ENCODE peak calls at places on chromosomes 11 and 22, in nine cellular contexts. Q is Peyer's patch, I is testis, C is ovary, E is sigmoid colon, P is breast epithelium, V is stomach, Z is endothelial cell of umbilical vein, N is heart left ventricle. U is an unnamed sample. For H3K4me1, the result is how much of the 10 kb centered on the place peaks cover.

GRCh38 chr11:27933992-27934829 is 173.7 kb downstream of the KIF18A start:
- DNase-seq in Q (no peak), E (no peak), N (no peak), I (no peak), P (no peak), C (no peak), V (no peak), Z (peak), U (no peak)

GRCh38 chr11:106496677-106497076 is 419.2 kb downstream of the AASDHPPT start:
- DNase-seq in C (no peak), P (no peak), E (no peak), I (no peak), Q (no peak), N (no peak), V (no peak), Z (no peak), U (no peak)

GRCh38 chr11:112300094-112300786 is 39.6 kb upstream of the PLET1 start:
- DNase-seq in P (no peak), I (no peak), Q (no peak), C (no peak), Z (no peak), V (no peak), N (no peak), E (no peak), U (no peak)

GRCh38 chr11:46686886-46687810 is 13.3 kb downstream of the ARHGAP1 start:
- DNase-seq in Q (no peak), I (no peak), E (no peak), N (peak), P (no peak), Z (no peak), V (no peak), C (no peak), U (no peak)

GRCh38 chr11:123438191-123438627 is 8.1 kb downstream of the GRAMD1B start:
- DNase-seq in P (no peak), N (no peak), Z (no peak), Q (no peak), V (no peak), I (no peak), E (no peak), C (no peak), U (no peak)

GRCh38 chr11:120344302-120345004 is 8.2 kb downstream of the ARHGEF12 start:
- DNase-seq in Z (no peak), Q (peak), P (no peak), V (no peak), E (no peak), C (no peak), I (no peak), N (no peak), U (no peak)

GRCh38 chr11:94217705-94218104 is 86.7 kb upstream of the IZUMO1R start:
- DNase-seq in Q (no peak), P (no peak), N (no peak), V (no peak), C (no peak), I (no peak), Z (no peak), E (no peak), U (no peak)

GRCh38 chr22:41280065-41280464 is 5.9 kb downstream of the RANGAP1 start:
- DNase-seq in N (peak), V (no peak), C (no peak), Z (no peak), Q (no peak), P (no peak), E (no peak), I (no peak), U (no peak)

GRCh38 chr11:87259731-87260130 is 222.0 kb downstream of the TMEM135 start:
- DNase-seq in N (no peak), Q (no peak), E (no peak), I (no peak), C (no peak), Z (no peak), V (no peak), P (no peak), U (no peak)

GRCh38 chr11:133719532-133720235 is 125.6 kb downstream of the SPATA19 start:
- DNase-seq in N (no peak), Q (no peak), C (no peak), E (no peak), I (no peak), V (no peak), Z (no peak), P (no peak), U (no peak)

DNA sequence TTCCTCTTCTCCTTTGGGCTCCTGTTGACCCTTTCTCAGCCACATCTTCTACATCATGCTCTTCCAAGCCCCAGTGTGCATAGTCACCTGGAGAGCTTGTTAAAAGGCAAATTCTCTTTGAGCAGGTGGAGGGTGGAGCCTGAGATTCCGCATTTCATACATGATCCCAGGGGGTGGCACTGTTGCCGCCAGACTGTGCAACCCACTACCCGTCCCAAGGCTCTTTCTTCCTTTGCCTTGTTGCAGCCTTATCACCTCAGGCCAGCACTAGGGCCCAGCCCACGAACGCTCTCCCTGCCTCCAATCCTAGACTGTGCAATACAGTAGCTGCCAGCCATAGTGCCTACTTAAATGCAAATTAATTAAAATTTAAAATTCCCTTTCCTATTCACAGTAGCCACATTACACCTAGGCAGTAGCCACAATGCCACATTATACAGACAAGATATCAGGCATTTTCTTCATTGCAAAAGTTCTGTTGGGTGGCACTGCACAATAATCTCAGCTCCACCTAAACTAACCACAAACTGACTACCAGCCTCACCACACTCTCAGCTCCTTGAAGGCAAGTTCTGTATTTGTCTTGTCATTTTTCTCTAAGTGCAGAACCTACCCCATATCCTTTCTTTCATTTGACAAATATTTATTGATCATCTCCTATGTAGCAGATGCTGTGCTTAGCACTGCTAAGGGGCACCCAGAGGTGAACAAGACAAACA is 4.6 kb upstream of the KCNJ5 start:
- DNase-seq in P (no peak), N (no peak), V (peak), C (no peak), Z (no peak), Q (no peak), I (peak), E (no peak), U (no peak)
- TF ChIP-seq CTCF in P (no peak), N (no peak), V (no peak), C (no peak), Z (peak), Q (peak), I (no peak), E (no peak), U (no peak)

GRCh38 chr11:62544521-62545436 is 1.8 kb downstream of the AHNAK start:
- DNase-seq in P (no peak), E (peak), I (no peak), N (no peak), C (no peak), Q (peak), V (no peak), Z (peak), U (no peak)
- H3K4me1 ChIP-seq in P (under half), E (half or more), I (half or more), N (under half), C (under half), Q (under half), V (half or more), Z (half or more), U (half or more)

GRCh38 chr11:35168606-35169200 is 29.7 kb downstream of the CD44 start:
- DNase-seq in P (no peak), I (no peak), C (no peak), E (no peak), Z (no peak), N (no peak), Q (no peak), V (no peak), U (no peak)
- TF ChIP-seq POLR2A in P (no peak), I (no peak), C (no peak), E (no peak), Z (no peak), N (no peak), Q (no peak), V (no peak), U (no peak)

GRCh38 chr22:46445771-46446485 is 91.5 kb downstream of the CELSR1 start:
- DNase-seq in C (no peak), E (no peak), I (no peak), P (no peak), Q (no peak), V (no peak), N (no peak), Z (no peak), U (no peak)

GRCh38 chr22:46446799-46447198 is 90.6 kb downstream of the CELSR1 start:
- DNase-seq in C (no peak), I (no peak), E (no peak), Q (no peak), N (no peak), P (no peak), Z (no peak), V (no peak), U (no peak)

GRCh38 chr22:46443850-46444389 is 93.5 kb downstream of the CELSR1 start:
- DNase-seq in I (no peak), E (no peak), C (no peak), N (no peak), Z (no peak), V (peak), P (no peak), Q (no peak), U (no peak)

GRCh38 chr22:46442217-46442853 is 95.1 kb downstream of the CELSR1 start:
- DNase-seq in P (no peak), N (no peak), C (no peak), Z (no peak), I (no peak), E (no peak), Q (no peak), V (no peak), U (no peak)

GRCh38 chr22:46444390-46444854 is 93.0 kb downstream of the CELSR1 start:
- DNase-seq in Q (no peak), Z (no peak), V (peak), E (no peak), C (no peak), P (no peak), N (no peak), I (no peak), U (no peak)
- TF ChIP-seq CTCF in Q (no peak), Z (no peak), V (no peak), E (no peak), C (no peak), P (no peak), N (no peak), I (no peak), U (no peak)

GRCh38 chr11:3150726-3151125 is 14.4 kb downstream of the OSBPL5 start:
- DNase-seq in N (no peak), C (no peak), Z (no peak), I (no peak), P (no peak), Q (no peak), E (no peak), V (no peak), U (no peak)

GRCh38 chr11:3147626-3148025 is 17.5 kb downstream of the OSBPL5 start:
- DNase-seq in Z (no peak), Q (no peak), E (no peak), P (no peak), V (no peak), N (no peak), I (no peak), C (no peak), U (no peak)

GRCh38 chr11:3149852-3150188 is 15.3 kb downstream of the OSBPL5 start:
- DNase-seq in Z (no peak), N (no peak), C (no peak), P (no peak), V (no peak), I (no peak), Q (no peak), E (no peak), U (no peak)

GRCh38 chr11:3148255-3148989 is 16.7 kb downstream of the OSBPL5 start:
- DNase-seq in N (no peak), Q (no peak), E (no peak), C (no peak), P (no peak), Z (no peak), V (no peak), I (no peak), U (no peak)

GRCh38 chr11:3148990-3149851 is 15.9 kb downstream of the OSBPL5 start:
- DNase-seq in N (no peak), V (no peak), E (no peak), C (no peak), Z (no peak), Q (no peak), P (no peak), I (no peak), U (no peak)
- H3K4me1 ChIP-seq in N (under half), V (under half), E (half or more), C (under half), Z (under half), Q (under half), P (under half), I (under half), U (half or more)

DNA sequence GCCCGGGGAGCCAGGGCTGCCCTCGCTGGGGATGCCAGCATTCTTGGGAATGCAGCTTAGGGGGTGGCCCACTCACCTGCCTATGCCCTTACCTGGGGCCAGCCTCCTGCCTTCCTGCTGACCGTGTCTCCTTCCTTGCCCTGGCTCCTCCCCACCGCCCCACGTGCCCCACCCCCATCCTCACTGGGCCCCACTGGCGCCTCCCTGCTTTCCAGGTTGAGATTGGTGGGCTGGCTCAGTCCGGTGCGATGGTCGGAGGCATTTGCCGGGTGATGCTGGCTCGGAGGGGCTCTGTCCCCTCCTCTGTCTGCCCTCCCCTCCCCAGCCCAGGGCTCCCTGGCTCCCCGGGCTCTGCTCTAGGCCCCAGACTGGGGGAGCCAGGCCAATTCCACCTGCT is 34.1 kb upstream of the GRAMD4 start:
- DNase-seq in P (no peak), I (no peak), V (no peak), N (peak), Z (no peak), C (no peak), E (no peak), Q (no peak), U (no peak)
- TF ChIP-seq POLR2A in P (no peak), I (no peak), V (no peak), N (no peak), Z (no peak), C (no peak), E (no peak), Q (no peak), U (no peak)

GRCh38 chr11:1387961-1388762 is 1.6 kb upstream of the BRSK2 start:
- DNase-seq in E (no peak), N (peak), C (no peak), I (peak), Q (no peak), Z (no peak), P (no peak), V (no peak), U (no peak)

GRCh38 chr11:1389932-1390587 is at the start of gene BRSK2:
- DNase-seq in V (no peak), N (peak), P (no peak), Q (no peak), C (no peak), I (no peak), E (no peak), Z (no peak), U (no peak)

GRCh38 chr11:1390603-1391164 is 950 bp downstream of the BRSK2 start:
- DNase-seq in Z (no peak), P (no peak), C (peak), Q (no peak), V (no peak), E (no peak), N (peak), I (peak), U (no peak)

GRCh38 chr11:1388763-1389102 is 1.0 kb upstream of the BRSK2 start:
- DNase-seq in I (peak), P (no peak), C (no peak), E (no peak), N (peak), Q (no peak), V (no peak), Z (no peak), U (no peak)

DNA sequence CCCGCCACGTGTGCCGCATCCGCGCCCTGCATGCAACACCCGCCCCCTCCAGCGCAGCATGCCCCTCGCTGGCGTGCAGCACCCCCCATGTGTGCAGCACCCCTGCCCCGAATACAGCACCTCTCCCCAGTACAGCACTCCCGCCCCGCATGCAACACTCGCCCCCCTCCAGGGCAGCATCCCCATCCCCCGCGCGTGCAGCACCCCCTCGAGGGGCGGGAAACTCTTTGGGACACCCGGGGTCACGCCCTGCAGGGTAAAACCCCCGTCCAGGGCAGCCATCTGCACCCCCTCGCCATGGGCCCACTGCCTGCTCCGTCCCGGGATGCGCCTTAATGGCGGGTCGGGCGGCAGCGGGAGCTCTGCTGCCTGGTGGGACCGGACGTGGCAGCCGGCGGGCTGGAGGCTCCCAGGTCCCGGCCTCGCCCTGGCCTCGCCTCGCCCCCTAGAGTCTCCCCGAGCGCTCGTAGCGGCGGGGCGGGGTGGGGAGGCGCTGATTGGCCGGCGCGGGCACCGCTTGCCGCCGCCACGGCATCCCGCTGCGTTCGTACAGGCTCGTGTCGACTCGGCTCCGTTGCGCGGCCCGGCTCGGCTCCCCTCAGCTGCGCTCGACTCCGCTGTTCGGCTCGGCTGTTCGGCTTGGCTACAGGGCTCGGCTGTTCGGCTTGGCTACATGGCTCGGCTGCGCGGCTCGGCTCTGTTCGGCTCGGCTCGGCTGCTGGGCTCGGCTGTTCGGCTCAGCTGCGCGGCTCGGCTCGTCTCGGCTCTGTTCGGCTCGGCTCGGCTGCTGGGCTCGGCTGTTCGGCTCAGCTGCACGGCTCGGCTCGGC is 417 bp upstream of the BRSK2 start:
- DNase-seq in Q (peak), P (peak), Z (peak), N (peak), C (peak), V (peak), I (peak), E (peak), U (peak)
- TF ChIP-seq CTCF in Q (peak), P (no peak), Z (peak), N (peak), C (no peak), V (no peak), I (no peak), E (peak), U (peak)

DNA sequence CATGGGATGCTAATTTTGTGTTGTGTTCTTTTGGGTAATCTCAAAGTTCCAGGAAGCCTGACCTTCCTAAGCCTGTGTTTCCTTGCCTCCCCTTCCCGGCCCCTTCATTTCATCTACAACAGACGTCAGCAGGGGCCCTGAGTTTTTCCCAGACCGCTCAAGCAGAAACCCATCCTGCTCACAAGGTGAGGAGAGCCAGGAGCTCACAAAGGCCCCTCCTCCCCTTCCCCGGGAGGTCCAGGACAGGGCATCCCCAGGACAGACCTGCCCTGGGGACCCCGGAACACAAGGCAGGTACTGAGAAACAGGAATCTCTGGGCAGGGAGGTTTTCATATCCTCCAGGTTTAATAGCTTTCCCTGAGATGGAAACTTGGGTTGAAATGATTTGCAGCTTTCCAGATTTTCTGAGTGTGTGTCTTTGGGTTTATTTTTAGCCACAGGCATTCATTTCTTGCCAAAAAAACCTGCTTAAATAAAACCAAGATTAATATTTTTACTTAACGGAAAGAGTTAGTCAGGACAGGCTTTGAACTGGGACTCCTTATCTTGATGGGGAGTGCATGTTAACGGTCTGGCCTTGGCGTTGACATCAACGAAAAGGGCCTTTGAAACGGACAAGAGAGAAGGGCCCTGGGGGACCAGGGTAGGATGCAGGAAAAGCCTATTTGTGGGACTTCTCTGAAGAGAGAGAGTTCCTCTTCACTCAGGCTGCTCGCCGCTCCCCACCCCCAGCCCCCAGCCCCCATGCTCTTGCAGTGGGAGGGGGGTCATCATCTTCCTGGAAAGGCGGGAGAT is 38.5 kb downstream of the TIMP3 start:
- DNase-seq in Z (no peak), N (no peak), V (no peak), C (peak), E (no peak), I (no peak), Q (no peak), P (no peak), U (no peak)
- H3K4me1 ChIP-seq in Z (under half), N (under half), V (under half), C (under half), E (half or more), I (under half), Q (under half), P (under half), U (half or more)

GRCh38 chr22:46256358-46256958 is 6.4 kb upstream of the CDPF1 start:
- DNase-seq in Z (no peak), Q (no peak), E (no peak), V (no peak), I (no peak), N (no peak), C (no peak), P (no peak), U (no peak)
- TF ChIP-seq POLR2A in Z (no peak), Q (no peak), E (no peak), V (no peak), I (no peak), N (no peak), C (no peak), P (no peak), U (no peak)

GRCh38 chr22:39314251-39314971 is 5.0 kb downstream of the RPL3 start:
- DNase-seq in V (no peak), Q (no peak), C (no peak), I (peak), Z (no peak), N (peak), E (no peak), P (no peak), U (no peak)
- TF ChIP-seq CTCF in V (no peak), Q (no peak), C (no peak), I (peak), Z (peak), N (no peak), E (no peak), P (no peak), U (no peak)